ENCODE peak calls at places on chromosomes 16 and 17, in eight cellular contexts. K is GM23338, S is K562, H is HL-60, N is Panc1, B is GM12878, F is HCT116, Z is HepG2. P is an unnamed sample.
A peak's percentile ranks its signal among the peaks of the same experiment; 100 is the strongest.

GRCh38 chr17:45269912-45270311 is 8.0 kb upstream of the SPATA32 start:
- DNase-seq in K (no peak), S (no peak), H (no peak), N (no peak), B (no peak), F (no peak), Z (no peak), P (no peak)

GRCh38 chr17:65552214-65552613 is 9.2 kb downstream of the AXIN2 start:
- DNase-seq in K (no peak), S (no peak), H (no peak), N (no peak), B (no peak), F (no peak), Z (no peak), P (no peak)

GRCh38 chr17:43018008-43018853 is 4.0 kb downstream of the VAT1 start:
- DNase-seq in K (peak; percentile 53), S (no peak), H (peak; percentile 55), N (no peak), B (no peak), F (no peak), Z (no peak), P (peak; percentile 82)

GRCh38 chr16:12539185-12539929 is 264.3 kb downstream of the CPPED1 start:
- DNase-seq in K (no peak), S (peak; percentile 34), H (no peak), N (no peak), B (peak; percentile 87), F (no peak), Z (no peak), P (no peak)

GRCh38 chr17:9432867-9433495 is 142.6 kb downstream of the STX8 start:
- DNase-seq in K (no peak), S (no peak), H (no peak), N (no peak), B (no peak), F (no peak), Z (no peak), P (no peak)

GRCh38 chr17:11506635-11507034 is 91.6 kb upstream of the DNAH9 start:
- DNase-seq in K (peak; percentile 1), S (peak; percentile 15), H (peak; percentile 1), N (no peak), B (no peak), F (no peak), Z (peak; percentile 5), P (no peak)

GRCh38 chr16:89534147-89534788 is 26.1 kb downstream of the SPG7 start:
- DNase-seq in K (no peak), S (no peak), H (peak; percentile 91), N (no peak), B (no peak), F (no peak), Z (no peak), P (no peak)

GRCh38 chr16:88453621-88454314 is 688 bp downstream of the ZFPM1 start:
- DNase-seq in K (peak; percentile 38), S (peak; percentile 43), H (no peak), N (no peak), B (no peak), F (no peak), Z (no peak), P (peak; percentile 65)

GRCh38 chr16:81405702-81406113 is 38.9 kb upstream of the CMIP start:
- DNase-seq in K (peak; percentile 69), S (peak; percentile 30), H (no peak), N (peak; percentile 90), B (no peak), F (peak; percentile 99), Z (peak; percentile 91), P (no peak)

GRCh38 chr16:66872927-66873684 is 7.2 kb upstream of the PDP2 start:
- DNase-seq in K (peak; percentile 94), S (peak; percentile 95), H (peak; percentile 99), N (peak; percentile 86), B (peak; percentile 95), F (peak; percentile 89), Z (peak; percentile 77), P (peak; percentile 89)
- TF ChIP-seq POLR2AphosphoS5 in K (peak; percentile 53), S (no peak), H (peak; percentile 83), N (peak; percentile 21), B (no peak), F (peak; percentile 67), Z (no peak), P (peak; percentile 43)

GRCh38 chr16:19382887-19383816 is 34.5 kb upstream of the TMC5 start:
- DNase-seq in K (no peak), S (no peak), H (no peak), N (no peak), B (no peak), F (no peak), Z (no peak), P (peak; percentile 78)
- TF ChIP-seq REST in K (no peak), S (no peak), H (no peak), N (no peak), B (no peak), F (no peak), Z (no peak), P (no peak)

GRCh38 chr16:85371948-85372347 is 241.2 kb upstream of the GSE1 start:
- DNase-seq in K (no peak), S (no peak), H (no peak), N (no peak), B (no peak), F (no peak), Z (no peak), P (no peak)

GRCh38 chr16:85369741-85370528 is 243.2 kb upstream of the GSE1 start:
- DNase-seq in K (peak; percentile 79), S (peak; percentile 80), H (peak; percentile 25), N (no peak), B (no peak), F (no peak), Z (peak; percentile 31), P (peak; percentile 84)

GRCh38 chr16:85372627-85373372 is 240.3 kb upstream of the GSE1 start:
- DNase-seq in K (no peak), S (peak; percentile 77), H (peak; percentile 71), N (no peak), B (no peak), F (no peak), Z (peak; percentile 16), P (no peak)

GRCh38 chr16:85370543-85370880 is 242.6 kb upstream of the GSE1 start:
- DNase-seq in K (no peak), S (no peak), H (no peak), N (no peak), B (no peak), F (no peak), Z (no peak), P (no peak)

GRCh38 chr16:85370881-85371651 is 242.1 kb upstream of the GSE1 start:
- DNase-seq in K (no peak), S (peak; percentile 60), H (no peak), N (no peak), B (no peak), F (no peak), Z (no peak), P (peak; percentile 84)
- TF ChIP-seq POLR2AphosphoS5 in K (no peak), S (no peak), H (no peak), N (no peak), B (no peak), F (no peak), Z (no peak), P (no peak)

GRCh38 chr16:2914233-2914632 is 2.5 kb downstream of the FLYWCH1 start:
- DNase-seq in K (peak; percentile 50), S (peak; percentile 25), H (no peak), N (no peak), B (no peak), F (no peak), Z (no peak), P (no peak)

GRCh38 chr16:2915196-2915929 is 3.6 kb downstream of the FLYWCH1 start:
- DNase-seq in K (no peak), S (peak; percentile 38), H (no peak), N (no peak), B (no peak), F (no peak), Z (no peak), P (no peak)

GRCh38 chr16:2924901-2925820 is 13.4 kb downstream of the FLYWCH1 start:
- DNase-seq in K (peak; percentile 91), S (no peak), H (no peak), N (no peak), B (no peak), F (no peak), Z (no peak), P (peak; percentile 11)

DNA sequence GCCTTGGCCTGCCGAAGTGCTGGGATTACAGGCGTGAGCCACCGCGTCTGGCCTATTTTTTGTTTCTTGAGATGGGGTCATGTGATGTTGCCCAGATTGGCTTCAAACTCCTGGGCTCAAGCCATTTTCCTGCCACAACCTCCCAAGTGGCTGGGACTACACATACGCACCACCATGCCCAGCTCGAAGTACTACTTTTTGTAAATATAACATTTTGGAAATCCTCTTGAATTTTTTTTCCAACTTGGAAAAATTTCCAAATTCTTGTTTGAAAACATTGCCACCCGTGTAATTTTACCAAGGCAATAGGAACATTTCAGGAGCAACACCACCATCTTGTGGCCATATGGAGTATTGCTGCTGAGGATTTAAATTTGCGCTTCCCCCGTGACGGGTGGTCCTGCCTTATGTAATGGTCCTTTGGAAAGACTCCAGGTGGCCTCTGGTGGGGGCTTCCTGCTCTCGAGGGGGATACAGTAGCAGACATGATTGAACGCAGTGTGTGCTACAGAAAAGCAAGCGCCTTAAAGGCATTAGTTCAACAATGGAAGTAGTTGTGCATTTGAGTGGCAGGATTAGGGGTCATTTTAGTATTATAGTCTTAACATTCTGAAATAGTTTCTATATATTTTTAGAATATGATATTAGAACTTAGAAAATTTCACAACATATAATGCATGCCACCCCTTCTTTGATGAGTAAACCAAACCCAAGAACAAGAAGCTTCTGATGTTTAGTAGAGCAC is 8.0 kb downstream of the FLYWCH1 start:
- DNase-seq in K (peak; percentile 74), S (peak; percentile 76), H (peak; percentile 38), N (no peak), B (no peak), F (peak; percentile 57), Z (peak; percentile 55), P (peak; percentile 84)
- TF ChIP-seq REST in K (no peak), S (no peak), H (no peak), N (no peak), B (no peak), F (no peak), Z (no peak), P (no peak)

GRCh38 chr16:187330-187729 is 7.1 kb downstream of the HBQ1 start:
- DNase-seq in K (no peak), S (no peak), H (no peak), N (no peak), B (no peak), F (no peak), Z (no peak), P (no peak)
- TF ChIP-seq POLR2AphosphoS5 in K (no peak), S (peak; percentile 20), H (no peak), N (no peak), B (no peak), F (no peak), Z (no peak), P (no peak)

DNA sequence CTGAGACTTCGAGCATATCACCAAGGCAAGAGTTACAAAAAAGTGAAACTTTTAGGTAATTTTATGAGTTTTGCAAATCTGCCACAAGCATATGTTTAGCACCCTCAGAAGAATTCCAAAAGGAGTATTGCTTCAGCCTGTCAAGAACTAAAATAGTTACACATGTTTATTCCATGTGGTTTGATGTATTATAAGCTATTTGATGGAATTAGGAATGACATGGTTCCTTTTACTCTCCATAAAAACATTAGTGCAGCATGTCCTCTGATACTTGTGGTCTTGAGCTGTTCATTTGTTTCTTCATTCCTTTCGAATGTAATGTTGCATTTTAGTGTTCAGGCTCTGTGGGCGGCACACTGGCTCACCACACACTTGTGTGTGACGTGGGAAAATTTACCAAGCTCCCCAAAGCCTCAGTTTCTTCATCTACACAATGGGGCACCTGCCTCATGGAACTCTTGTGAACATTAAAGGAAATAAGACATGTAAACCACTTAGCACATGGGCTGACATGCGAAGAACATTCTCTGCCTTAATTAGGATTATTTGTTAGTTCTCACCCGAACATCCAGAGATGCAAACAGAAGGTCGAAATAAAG is 204.2 kb upstream of the FOXF1 start:
- DNase-seq in K (no peak), S (no peak), H (no peak), N (no peak), B (no peak), F (no peak), Z (no peak), P (no peak)
- TF ChIP-seq REST in K (no peak), S (no peak), H (no peak), N (no peak), B (no peak), F (no peak), Z (no peak), P (no peak)

P was measured in SK-N-SH.